ENCODE peak calls at places on chromosome 20, in five cellular contexts. Q is neuronal stem cell, J is adipocyte, I is H7, Y is choroid plexus epithelial cell. F is an unnamed sample.

GRCh38 chr20:43667341-43668132 is 623 bp downstream of the MYBL2 start:
- DNase-seq in Q (peak), J (peak), I (peak), Y (no peak), F (no peak)

GRCh38 chr20:31569163-31570020 is 35.7 kb upstream of the ID1 start:
- DNase-seq in Q (no peak), J (peak), I (peak), Y (peak), F (peak)

GRCh38 chr20:49385471-49385870 is 97.0 kb downstream of the KCNB1 start:
- DNase-seq in Q (no peak), J (peak), I (no peak), Y (peak), F (peak)

GRCh38 chr20:36391456-36391855 is 85.3 kb downstream of the DLGAP4 start:
- DNase-seq in Q (no peak), J (peak), I (peak), Y (peak), F (no peak)

GRCh38 chr20:25860531-25861150 is 164.0 kb upstream of the ZNF337 start:
- DNase-seq in Q (no peak), J (no peak), I (peak), Y (no peak), F (no peak)

GRCh38 chr20:44495802-44496481 is 20.3 kb downstream of the TTPAL start:
- DNase-seq in Q (no peak), J (peak), I (no peak), Y (peak), F (peak)

GRCh38 chr20:43188861-43189613 is 669 bp downstream of the PTPRT start:
- DNase-seq in Q (no peak), J (no peak), I (peak), Y (no peak), F (no peak)

GRCh38 chr20:37627060-37627766 is 66.6 kb upstream of the CTNNBL1 start:
- DNase-seq in Q (peak), J (peak), I (peak), Y (peak), F (peak)

GRCh38 chr20:10731190-10731955 is 57.6 kb upstream of the JAG1 start:
- DNase-seq in Q (no peak), J (peak), I (no peak), Y (no peak), F (peak)

GRCh38 chr20:63070771-63071540 is 64.2 kb upstream of the BHLHE23 start:
- DNase-seq in Q (no peak), J (no peak), I (no peak), Y (no peak), F (no peak)

GRCh38 chr20:63073051-63073737 is 66.4 kb upstream of the BHLHE23 start:
- DNase-seq in Q (no peak), J (no peak), I (peak), Y (no peak), F (no peak)

GRCh38 chr20:63070301-63070625 is 63.5 kb upstream of the BHLHE23 start:
- DNase-seq in Q (no peak), J (no peak), I (no peak), Y (no peak), F (no peak)

GRCh38 chr20:63072231-63072791 is 65.5 kb upstream of the BHLHE23 start:
- DNase-seq in Q (no peak), J (no peak), I (peak), Y (no peak), F (no peak)

GRCh38 chr20:63071541-63072181 is 64.9 kb upstream of the BHLHE23 start:
- DNase-seq in Q (no peak), J (peak), I (peak), Y (peak), F (peak)
- H3K4me3 ChIP-seq in Q (no peak), J (no peak), I (no peak), Y (no peak), F (no peak)

GRCh38 chr20:62237772-62238568 is at the start of gene OSBPL2:
- DNase-seq in Q (peak), J (peak), I (peak), Y (peak), F (peak)

GRCh38 chr20:62236200-62236599 is 2.1 kb upstream of the OSBPL2 start:
- DNase-seq in Q (no peak), J (no peak), I (no peak), Y (no peak), F (no peak)

GRCh38 chr20:62235777-62236157 is 2.6 kb upstream of the OSBPL2 start:
- DNase-seq in Q (no peak), J (no peak), I (no peak), Y (no peak), F (no peak)

GRCh38 chr20:62236674-62236996 is 1.7 kb upstream of the OSBPL2 start:
- DNase-seq in Q (peak), J (no peak), I (peak), Y (no peak), F (no peak)

DNA sequence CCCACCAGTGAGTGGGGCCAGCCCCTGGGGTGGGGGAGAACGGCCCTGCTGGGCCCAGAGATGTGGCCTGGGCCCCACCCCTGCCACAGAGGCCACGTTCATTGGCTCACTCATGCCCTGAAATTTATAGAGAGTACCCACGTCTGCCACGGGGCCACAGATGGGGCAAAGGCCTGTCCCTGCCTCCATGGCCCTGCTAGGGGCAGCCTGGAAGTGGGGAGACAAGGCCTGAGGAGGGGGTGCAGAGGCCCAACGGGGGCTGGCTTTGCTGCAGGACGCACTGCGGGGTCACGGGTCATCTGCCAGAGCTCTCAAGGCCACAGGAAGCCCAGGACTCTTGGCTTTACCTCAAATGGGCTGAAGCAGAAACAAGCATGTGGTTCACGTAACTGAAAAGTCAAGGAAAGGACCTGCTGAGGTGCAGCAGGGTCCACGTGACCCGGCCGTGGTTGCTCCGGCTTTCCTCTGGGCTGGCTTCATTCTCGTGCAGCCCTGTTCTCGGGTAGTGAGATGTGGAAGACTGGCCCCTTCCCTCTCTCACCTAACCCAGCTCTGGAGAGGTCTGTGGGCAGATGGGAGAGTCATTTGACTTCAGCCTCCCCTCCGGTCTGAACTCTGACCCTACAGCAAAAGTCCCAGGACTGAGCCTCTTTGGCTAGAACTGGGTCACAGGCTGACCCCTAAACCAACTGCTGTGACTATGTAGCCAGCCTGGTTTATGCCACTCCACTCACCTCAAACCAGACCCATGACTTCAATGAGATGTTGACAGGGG is 1.1 kb upstream of the OSBPL2 start:
- DNase-seq in Q (no peak), J (no peak), I (no peak), Y (no peak), F (no peak)
- H3K4me3 ChIP-seq in Q (no peak), J (no peak), I (no peak), Y (no peak), F (no peak)

DNA sequence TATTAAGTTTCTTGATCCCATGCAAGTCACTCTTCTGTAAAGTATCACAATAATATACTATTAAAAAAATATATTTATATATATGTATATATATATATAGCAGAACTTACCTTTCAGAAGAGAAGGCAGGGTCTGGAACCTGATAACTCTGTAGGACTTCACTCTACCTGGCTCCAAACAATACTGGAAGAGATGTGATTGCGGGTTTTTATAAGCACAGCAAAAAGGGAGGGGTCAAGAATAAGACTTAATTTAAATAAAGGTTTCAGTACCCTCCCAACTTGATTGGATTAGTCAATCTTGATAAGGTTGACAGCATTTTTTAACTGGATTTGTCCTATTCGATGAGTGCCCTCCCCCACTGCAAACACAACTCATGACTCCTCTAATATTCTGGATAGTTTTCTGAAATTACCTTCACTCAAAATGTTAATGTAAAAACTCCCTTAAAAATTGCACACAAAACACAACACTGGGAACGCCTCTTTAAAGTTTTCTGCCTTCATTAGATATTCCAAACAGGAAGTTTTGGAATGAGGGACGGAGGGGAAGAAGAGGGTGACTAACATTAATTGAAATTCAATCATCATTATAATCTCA is 4.0 kb upstream of the ZNF217 start:
- DNase-seq in Q (no peak), J (no peak), I (no peak), Y (no peak), F (no peak)
- H3K4me3 ChIP-seq in Q (no peak), J (no peak), I (no peak), Y (no peak), F (no peak)

DNA sequence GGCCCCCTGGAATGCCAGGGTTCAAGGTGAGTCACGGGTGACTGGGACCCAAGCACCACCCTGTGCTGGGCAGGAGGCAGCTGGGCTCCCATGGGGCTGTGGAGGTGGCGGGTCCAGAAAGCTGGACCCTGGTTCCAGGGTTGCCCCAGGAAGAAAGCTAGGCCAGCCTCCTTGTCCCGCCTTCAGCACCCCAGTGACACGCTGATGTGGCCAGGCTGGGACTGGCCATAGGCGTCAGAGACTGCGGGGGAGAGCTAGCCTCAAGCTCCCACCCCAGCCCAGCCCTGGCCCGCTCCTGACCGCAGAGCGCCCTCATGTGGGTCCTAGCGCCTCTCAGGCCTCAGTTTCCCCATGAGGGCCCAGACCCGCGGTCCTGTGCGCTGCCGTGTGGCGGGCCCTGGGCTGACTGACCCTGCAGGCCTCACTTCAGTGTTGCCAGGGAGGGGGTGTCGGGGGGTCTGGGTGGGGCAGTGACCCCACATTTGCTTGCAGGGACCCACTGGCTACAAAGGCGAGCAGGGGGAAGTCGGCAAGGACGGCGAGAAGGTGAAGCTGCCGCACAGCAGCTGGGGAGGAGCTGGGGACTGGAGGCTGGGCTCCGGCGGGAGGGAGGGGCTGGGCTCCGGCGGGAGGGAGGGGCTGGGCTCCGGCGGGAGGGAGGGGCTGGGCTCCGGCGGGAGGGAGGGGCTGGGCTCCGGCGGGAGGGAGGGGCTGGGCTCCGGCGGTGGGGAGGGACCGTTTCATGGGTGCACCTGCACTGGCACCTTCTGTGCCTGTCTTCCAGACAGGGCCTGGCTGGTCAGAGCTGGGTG is 7.8 kb downstream of the COL9A3 start:
- DNase-seq in Q (no peak), J (peak), I (peak), Y (peak), F (no peak)
- H3K4me3 ChIP-seq in Q (no peak), J (no peak), I (no peak), Y (peak), F (no peak)

GRCh38 chr20:63894358-63895201 is at the start of gene DNAJC5:
- DNase-seq in Q (peak), J (peak), I (peak), Y (peak), F (peak)
- H3K4me3 ChIP-seq in Q (peak), J (peak), I (peak), Y (peak), F (peak)

F was measured in AG10803.